ENCODE peak calls at places on chromosomes 5 and 9, in seven cellular contexts. G is brain microvascular endothelial cell, R is AG04449, P is stomach, D is lower lobe of right lung, B is keratinocyte, Z is OCI-LY7. T is an unnamed sample.

GRCh38 chr5:107980923-107981748 is 310.4 kb upstream of the EFNA5 start:
- DNase-seq in G (no peak), R (no peak), P (no peak), D (no peak), B (no peak), Z (no peak), T (no peak)

GRCh38 chr5:142263346-142263745 is 61.5 kb downstream of the SPRY4 start:
- DNase-seq in G (no peak), R (no peak), P (no peak), D (no peak), B (no peak), Z (no peak), T (no peak)

GRCh38 chr9:3962467-3962866 is 337.4 kb downstream of the GLIS3 start:
- DNase-seq in G (peak; percentile 41), R (no peak), P (no peak), D (no peak), B (no peak), Z (no peak), T (no peak)

GRCh38 chr5:83632874-83633273 is 87.8 kb downstream of the HAPLN1 start:
- DNase-seq in G (peak; percentile 86), R (peak; percentile 9), P (no peak), D (no peak), B (no peak), Z (no peak), T (no peak)

GRCh38 chr9:106880863-106881262 is 17.9 kb downstream of the ZNF462 start:
- DNase-seq in G (no peak), R (no peak), P (no peak), D (no peak), B (no peak), Z (no peak), T (no peak)

GRCh38 chr9:128457207-128457606 is 1.4 kb downstream of the ODF2 start:
- DNase-seq in G (no peak), R (no peak), P (no peak), D (no peak), B (no peak), Z (no peak), T (no peak)

GRCh38 chr5:111782171-111782570 is 25.2 kb upstream of the NREP start:
- DNase-seq in G (no peak), R (no peak), P (no peak), D (no peak), B (peak; percentile 26), Z (no peak), T (no peak)

GRCh38 chr5:152811985-152812384 is 406.9 kb upstream of the NMUR2 start:
- DNase-seq in G (no peak), R (no peak), P (no peak), D (no peak), B (no peak), Z (no peak), T (no peak)

GRCh38 chr5:126414874-126415502 is 8.2 kb upstream of the GRAMD2B start:
- DNase-seq in G (peak; percentile 38), R (no peak), P (no peak), D (no peak), B (no peak), Z (no peak), T (no peak)

GRCh38 chr5:463952-464351 is 21.0 kb downstream of the EXOC3 start:
- DNase-seq in G (no peak), R (no peak), P (no peak), D (peak; percentile 62), B (no peak), Z (no peak), T (no peak)

GRCh38 chr9:22119537-22120167 is 110.5 kb upstream of the CDKN2B start:
- DNase-seq in G (peak; percentile 63), R (no peak), P (no peak), D (no peak), B (no peak), Z (peak; percentile 38), T (no peak)

GRCh38 chr9:69324549-69325401 is at the start of gene ENTREP1:
- DNase-seq in G (no peak), R (no peak), P (peak; percentile 83), D (peak; percentile 87), B (no peak), Z (no peak), T (no peak)

GRCh38 chr9:83431470-83432060 is 106.6 kb downstream of the FRMD3 start:
- DNase-seq in G (no peak), R (no peak), P (peak; percentile 94), D (peak; percentile 59), B (no peak), Z (no peak), T (no peak)

GRCh38 chr5:13227520-13227919 is 717.0 kb downstream of the DNAH5 start:
- DNase-seq in G (no peak), R (no peak), P (no peak), D (no peak), B (no peak), Z (no peak), T (no peak)

GRCh38 chr5:72721844-72722243 is 94.6 kb upstream of the TNPO1 start:
- DNase-seq in G (no peak), R (no peak), P (no peak), D (no peak), B (no peak), Z (no peak), T (no peak)

GRCh38 chr5:16178745-16179372 is 732 bp downstream of the MARCHF11 start:
- DNase-seq in G (peak; percentile 52), R (no peak), P (peak; percentile 45), D (peak; percentile 63), B (no peak), Z (peak; percentile 2), T (peak; percentile 15)

GRCh38 chr9:95458666-95459065 is 58.1 kb downstream of the PTCH1 start:
- DNase-seq in G (no peak), R (no peak), P (no peak), D (no peak), B (no peak), Z (no peak), T (no peak)

GRCh38 chr5:95669540-95669939 is 13.3 kb downstream of the SPATA9 start:
- DNase-seq in G (peak; percentile 98), R (peak; percentile 98), P (peak; percentile 26), D (no peak), B (no peak), Z (no peak), T (peak; percentile 77)

GRCh38 chr5:102421647-102422046 is 77.2 kb downstream of the SLCO6A1 start:
- DNase-seq in G (no peak), R (no peak), P (no peak), D (no peak), B (no peak), Z (no peak), T (no peak)

GRCh38 chr5:76427481-76428140 is 24.5 kb downstream of the IQGAP2 start:
- DNase-seq in G (no peak), R (no peak), P (no peak), D (no peak), B (no peak), Z (no peak), T (no peak)

GRCh38 chr5:28110756-28111155 is 1072.4 kb upstream of the CDH9 start:
- DNase-seq in G (no peak), R (no peak), P (no peak), D (no peak), B (no peak), Z (no peak), T (no peak)

GRCh38 chr5:6448141-6448491 is 543 bp upstream of the UBE2QL1 start:
- DNase-seq in G (no peak), R (no peak), P (no peak), D (no peak), B (no peak), Z (no peak), T (no peak)

GRCh38 chr5:62017092-62017491 is 288.9 kb upstream of the KIF2A start:
- DNase-seq in G (no peak), R (no peak), P (no peak), D (no peak), B (no peak), Z (no peak), T (peak; percentile 12)

GRCh38 chr9:118170032-118170955 is 466.1 kb downstream of the TLR4 start:
- DNase-seq in G (peak; percentile 43), R (no peak), P (no peak), D (no peak), B (no peak), Z (peak; percentile 16), T (no peak)

GRCh38 chr5:58717303-58718012 is 134.6 kb downstream of the RAB3C start:
- DNase-seq in G (no peak), R (no peak), P (no peak), D (no peak), B (no peak), Z (no peak), T (no peak)

GRCh38 chr9:92141144-92142129 is 26.2 kb upstream of the SPTLC1 start:
- DNase-seq in G (no peak), R (no peak), P (peak; percentile 45), D (no peak), B (no peak), Z (no peak), T (no peak)
- TF ChIP-seq CTCF in G (no peak), R (peak; percentile 17), P (no peak), D (no peak), B (no peak), Z (no peak), T (no peak)

GRCh38 chr9:131543141-131543540 is 2.2 kb upstream of the PRRT1B start:
- DNase-seq in G (no peak), R (no peak), P (no peak), D (no peak), B (no peak), Z (no peak), T (no peak)

GRCh38 chr9:131545003-131545785 is at the start of gene PRRT1B:
- DNase-seq in G (no peak), R (no peak), P (peak; percentile 94), D (peak; percentile 91), B (no peak), Z (no peak), T (no peak)

GRCh38 chr9:131545786-131546335 is 538 bp downstream of the PRRT1B start:
- DNase-seq in G (no peak), R (no peak), P (no peak), D (no peak), B (no peak), Z (no peak), T (no peak)

GRCh38 chr9:131552030-131552429 is 6.7 kb downstream of the PRRT1B start:
- DNase-seq in G (no peak), R (no peak), P (no peak), D (no peak), B (no peak), Z (no peak), T (no peak)

GRCh38 chr9:131546336-131547084 is 1.2 kb downstream of the PRRT1B start:
- DNase-seq in G (no peak), R (no peak), P (peak; percentile 63), D (no peak), B (no peak), Z (no peak), T (no peak)
- TF ChIP-seq CTCF in G (peak; percentile 38), R (no peak), P (peak; percentile 23), D (no peak), B (no peak), Z (no peak), T (no peak)

DNA sequence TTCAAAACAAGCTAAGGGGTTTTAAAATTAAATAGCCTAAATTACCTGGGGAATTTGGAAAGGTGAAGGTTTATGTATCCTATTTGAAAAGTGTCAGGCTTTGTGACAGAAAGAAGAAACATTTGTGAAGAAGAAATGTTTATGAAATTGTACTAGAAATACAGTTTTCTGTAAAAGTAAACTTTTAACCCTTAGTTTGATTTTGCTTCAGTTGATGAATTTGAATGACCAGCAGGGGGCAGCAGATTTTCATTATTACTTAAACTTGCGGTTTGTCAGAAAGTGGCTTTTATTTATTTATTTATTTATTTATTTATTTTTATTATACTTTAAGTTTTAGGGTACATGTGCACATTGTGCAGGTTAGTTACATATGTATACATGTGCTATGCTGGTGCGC is 58.1 kb downstream of the NNT start:
- DNase-seq in G (peak; percentile 49), R (no peak), P (no peak), D (no peak), B (no peak), Z (peak; percentile 49), T (no peak)
- TF ChIP-seq CTCF in G (peak; percentile 36), R (no peak), P (peak; percentile 63), D (peak; percentile 62), B (peak; percentile 21), Z (peak; percentile 75), T (peak; percentile 39)

GRCh38 chr5:138725153-138725884 is 27.9 kb upstream of the CTNNA1 start:
- DNase-seq in G (peak; percentile 45), R (no peak), P (peak; percentile 71), D (peak; percentile 60), B (peak; percentile 93), Z (peak; percentile 5), T (no peak)
- TF ChIP-seq CTCF in G (peak; percentile 53), R (no peak), P (no peak), D (peak; percentile 35), B (peak; percentile 87), Z (peak; percentile 36), T (peak; percentile 55)